ENCODE peak calls at places on chromosomes 4 and X, in five cellular contexts. B is H9, X is nephron progenitor cell, A is GM12865, U is heart left ventricle. I is an unnamed sample.

GRCh38 chr4:41204400-41204978 is 9.9 kb downstream of the APBB2 start:
- DNase-seq in B (no peak), X (no peak), A (no peak), U (peak; percentile 59), I (no peak)

GRCh38 chrX:2710041-2710471 is 19.0 kb downstream of the CD99 start:
- DNase-seq in B (no peak), X (no peak), A (no peak), U (peak; percentile 54), I (no peak)

GRCh38 chrX:12469296-12469695 is 321.9 kb upstream of the PRPS2 start:
- DNase-seq in B (no peak), X (no peak), A (no peak), U (no peak), I (no peak)

GRCh38 chr4:31040106-31040505 is 319.9 kb downstream of the PCDH7 start:
- DNase-seq in B (no peak), X (no peak), A (no peak), U (no peak), I (no peak)

GRCh38 chrX:31227250-31227649 is 155.4 kb upstream of the FTHL17 start:
- DNase-seq in B (no peak), X (no peak), A (no peak), U (no peak), I (no peak)

GRCh38 chr4:12933760-12934221 is 550.3 kb downstream of the RAB28 start:
- DNase-seq in B (no peak), X (no peak), A (no peak), U (no peak), I (no peak)

GRCh38 chr4:77021614-77022089 is 54.1 kb downstream of the CCNI start:
- DNase-seq in B (no peak), X (no peak), A (no peak), U (peak; percentile 41), I (no peak)

GRCh38 chrX:132001127-132001526 is 22.0 kb upstream of the STK26 start:
- DNase-seq in B (no peak), X (no peak), A (no peak), U (no peak), I (no peak)

GRCh38 chr4:47741200-47741599 is 96.7 kb downstream of the CORIN start:
- DNase-seq in B (no peak), X (no peak), A (no peak), U (no peak), I (no peak)

GRCh38 chrX:100685284-100685996 is 41.4 kb downstream of the SRPX2 start:
- DNase-seq in B (peak; percentile 67), X (peak; percentile 65), A (peak; percentile 81), U (peak; percentile 38), I (peak; percentile 49)

GRCh38 chr4:142690764-142691163 is 155.3 kb downstream of the INPP4B start:
- DNase-seq in B (no peak), X (no peak), A (no peak), U (no peak), I (no peak)

GRCh38 chr4:48780867-48781219 is 764 bp upstream of the FRYL start:
- DNase-seq in B (no peak), X (no peak), A (peak; percentile 62), U (no peak), I (no peak)

GRCh38 chrX:51802917-51803688 is 59.9 kb downstream of the GSPT2 start:
- DNase-seq in B (peak; percentile 81), X (peak; percentile 33), A (peak; percentile 87), U (peak; percentile 56), I (peak; percentile 50)

DNA sequence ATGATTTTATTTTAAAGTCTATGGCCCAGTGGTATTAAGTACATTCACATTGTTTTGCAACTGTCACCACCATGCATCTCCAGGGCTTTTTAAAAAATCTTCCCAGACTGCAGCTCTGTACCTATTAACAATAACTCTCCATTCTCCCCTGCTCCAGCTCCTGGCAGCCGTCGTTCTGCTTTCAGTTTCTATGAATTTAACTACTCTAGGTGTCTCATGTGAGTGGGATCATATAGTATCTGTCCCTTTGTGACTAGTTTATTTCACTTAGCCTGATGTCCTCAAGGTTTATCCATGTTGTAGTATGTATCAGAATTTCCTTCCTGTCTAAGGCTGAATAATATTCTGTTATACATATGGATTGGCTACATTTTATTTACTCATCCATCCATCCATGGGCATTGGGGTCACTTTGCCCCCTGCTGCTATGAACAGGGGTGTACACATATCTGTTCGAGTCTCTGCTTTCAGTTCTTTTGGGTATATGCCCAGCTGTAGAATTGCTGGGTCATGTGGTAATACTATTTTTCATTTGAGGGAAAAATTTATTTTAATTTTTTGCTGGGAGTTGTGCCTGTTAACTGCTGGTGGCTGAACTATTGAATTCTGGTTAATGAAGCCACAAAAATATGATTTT is 131.3 kb downstream of the ARHGAP10 start:
- DNase-seq in B (no peak), X (no peak), A (peak; percentile 29), U (no peak), I (no peak)
- TF ChIP-seq CTCF in B (no peak), X (no peak), A (peak; percentile 14), U (no peak), I (peak; percentile 16)

GRCh38 chr4:90293320-90293719 is 166.1 kb downstream of the CCSER1 start:
- DNase-seq in B (no peak), X (no peak), A (peak; percentile 2), U (no peak), I (no peak)

DNA sequence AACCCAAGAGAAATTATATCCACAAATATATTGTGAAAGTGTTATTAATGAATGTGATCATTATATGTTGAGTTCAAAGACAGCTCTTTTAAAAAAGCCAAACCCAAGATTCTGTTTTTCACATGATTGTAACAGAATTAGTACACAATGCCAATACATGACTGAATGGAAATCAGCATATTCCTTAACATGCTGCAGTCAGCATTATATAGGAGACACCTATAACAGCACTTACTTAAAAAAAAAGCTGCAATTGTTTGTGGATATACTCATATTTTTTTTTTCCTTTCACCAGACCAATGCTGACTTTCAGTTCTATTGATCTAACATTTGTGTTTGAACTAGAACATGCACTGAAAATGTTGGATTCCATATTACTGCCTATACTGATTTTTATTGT is 165.2 kb downstream of the CCSER1 start:
- DNase-seq in B (no peak), X (no peak), A (no peak), U (no peak), I (no peak)
- TF ChIP-seq CTCF in B (no peak), X (no peak), A (no peak), U (no peak), I (no peak)

DNA sequence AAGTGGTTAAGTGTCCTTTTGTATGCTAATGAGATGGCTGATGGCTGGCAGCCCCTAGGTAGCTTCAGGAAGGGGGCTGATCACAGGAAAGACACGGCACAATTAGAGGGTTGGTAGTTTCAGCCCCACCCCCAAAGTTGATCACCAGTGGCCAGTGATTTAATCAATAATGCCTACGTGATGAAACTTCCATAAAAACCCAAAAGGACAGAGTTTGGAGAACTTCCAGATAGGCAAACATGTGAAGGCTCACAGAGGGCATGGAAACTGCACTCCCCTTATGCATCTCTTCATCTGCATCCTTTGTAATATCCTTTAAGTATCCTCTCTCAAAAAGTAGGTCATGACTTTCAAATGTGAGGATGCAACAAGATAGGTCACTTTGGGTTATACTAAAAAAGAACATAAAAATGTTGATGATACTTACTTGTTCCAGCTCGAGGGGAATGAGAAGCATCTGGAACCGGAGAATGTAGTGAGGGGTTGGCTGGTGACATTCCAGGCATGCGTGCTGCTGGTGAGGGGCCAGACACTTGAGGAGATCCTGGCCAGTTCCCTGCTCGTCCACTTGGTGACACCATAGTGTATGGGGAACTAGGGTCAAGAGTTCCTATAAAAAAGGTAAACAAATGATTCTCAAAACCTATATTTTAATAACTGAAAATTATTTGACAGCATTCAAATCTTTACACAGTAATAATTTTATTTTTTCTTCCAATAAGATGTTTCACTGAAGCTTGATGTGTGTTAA is 16.7 kb upstream of the CXorf38 start:
- DNase-seq in B (peak; percentile 75), X (peak; percentile 8), A (no peak), U (peak; percentile 26), I (no peak)
- TF ChIP-seq CTCF in B (peak; percentile 54), X (no peak), A (no peak), U (peak; percentile 33), I (no peak)

DNA sequence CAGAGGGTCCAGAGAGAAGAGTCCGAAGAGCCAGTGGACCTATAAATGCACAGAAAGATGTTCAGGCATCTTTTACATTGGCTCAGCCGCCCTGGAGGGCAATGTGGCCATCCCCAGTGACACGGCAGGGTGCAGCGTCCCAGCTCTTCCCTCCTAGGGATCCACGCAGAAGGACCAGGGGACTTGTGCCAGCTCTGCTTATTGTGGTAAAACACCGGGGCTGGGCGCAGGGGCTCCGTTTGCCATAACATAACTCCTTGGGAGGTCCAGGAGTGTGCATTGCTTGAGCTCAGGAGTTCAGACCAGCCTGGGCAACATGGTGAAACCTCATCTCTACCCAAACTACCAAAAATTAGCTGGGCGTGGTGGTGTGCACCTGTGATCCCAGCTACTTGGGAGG is 70.2 kb downstream of the CPZ start:
- DNase-seq in B (no peak), X (no peak), A (no peak), U (no peak), I (no peak)
- TF ChIP-seq CTCF in B (no peak), X (no peak), A (no peak), U (no peak), I (no peak)

GRCh38 chr4:68673143-68673542 is 2.7 kb upstream of the UGT2B15 start:
- DNase-seq in B (no peak), X (no peak), A (no peak), U (no peak), I (no peak)
- TF ChIP-seq CTCF in B (peak; percentile 39), X (no peak), A (no peak), U (no peak), I (no peak)

GRCh38 chr4:6987566-6987920 is 55.6 kb upstream of the TADA2B start:
- DNase-seq in B (no peak), X (no peak), A (no peak), U (no peak), I (no peak)

GRCh38 chr4:6988016-6988715 is 55.0 kb upstream of the TADA2B start:
- DNase-seq in B (no peak), X (no peak), A (peak; percentile 49), U (no peak), I (no peak)

GRCh38 chr4:6986781-6987565 is 56.2 kb upstream of the TADA2B start:
- DNase-seq in B (peak; percentile 95), X (peak; percentile 97), A (peak; percentile 96), U (peak; percentile 96), I (peak; percentile 98)

GRCh38 chr4:6984611-6985115 is 58.5 kb upstream of the TADA2B start:
- DNase-seq in B (no peak), X (no peak), A (no peak), U (no peak), I (peak; percentile 52)

GRCh38 chr4:6986067-6986780 is 56.9 kb upstream of the TADA2B start:
- DNase-seq in B (no peak), X (peak; percentile 32), A (no peak), U (peak; percentile 73), I (peak; percentile 72)
- TF ChIP-seq CTCF in B (peak; percentile 7), X (no peak), A (no peak), U (no peak), I (no peak)

GRCh38 chrX:120446503-120446902 is 22.6 kb downstream of the LAMP2 start:
- DNase-seq in B (no peak), X (no peak), A (no peak), U (no peak), I (no peak)
- TF ChIP-seq CTCF in B (no peak), X (no peak), A (no peak), U (no peak), I (no peak)

GRCh38 chr4:80615099-80615498 is 279.6 kb downstream of the CFAP299 start:
- DNase-seq in B (no peak), X (no peak), A (no peak), U (no peak), I (no peak)

GRCh38 chr4:80614319-80614718 is 278.8 kb downstream of the CFAP299 start:
- DNase-seq in B (peak; percentile 36), X (no peak), A (no peak), U (no peak), I (peak; percentile 14)

GRCh38 chr4:80619070-80619674 is 283.6 kb downstream of the CFAP299 start:
- DNase-seq in B (no peak), X (no peak), A (peak; percentile 21), U (no peak), I (no peak)
- TF ChIP-seq CTCF in B (peak; percentile 70), X (no peak), A (peak; percentile 28), U (no peak), I (peak; percentile 20)

I was measured in glutamatergic neuron.